ENCODE peak calls at places on chromosomes 5 and 9, in nine cellular contexts. T is adipocyte, G is mesendoderm, J is H9, Q is colonic mucosa, K is kidney, V is PC-3, M is neuronal stem cell, U is SK-N-SH. H is an unnamed sample.

GRCh38 chr5:68533051-68533450 is 317.5 kb downstream of the PIK3R1 start:
- DNase-seq in T (no peak), G (no peak), J (no peak), Q (no peak), K (no peak), V (no peak), M (no peak), U (no peak), H (no peak)

GRCh38 chr5:58972301-58972700 is 389.4 kb downstream of the RAB3C start:
- DNase-seq in T (no peak), G (no peak), J (no peak), Q (no peak), K (no peak), V (no peak), M (no peak), U (no peak), H (no peak)

GRCh38 chr5:177111720-177112394 is 21.7 kb upstream of the NSD1 start:
- DNase-seq in T (peak; percentile 65), G (peak; percentile 90), J (peak; percentile 93), Q (peak; percentile 70), K (peak; percentile 82), V (peak; percentile 65), M (peak; percentile 81), U (peak; percentile 91), H (peak; percentile 63)

GRCh38 chr9:114995681-114996221 is 65.4 kb upstream of the TNFSF8 start:
- DNase-seq in T (no peak), G (no peak), J (no peak), Q (no peak), K (no peak), V (no peak), M (no peak), U (no peak), H (no peak)

GRCh38 chr5:139524446-139524845 is 36.7 kb upstream of the UBE2D2 start:
- DNase-seq in T (no peak), G (no peak), J (no peak), Q (no peak), K (no peak), V (no peak), M (no peak), U (no peak), H (no peak)

GRCh38 chr5:122490718-122491117 is 178.7 kb downstream of the SNCAIP start:
- DNase-seq in T (peak; percentile 8), G (no peak), J (no peak), Q (no peak), K (no peak), V (no peak), M (no peak), U (no peak), H (no peak)

GRCh38 chr5:10724799-10725507 is 36.1 kb downstream of the DAP start:
- DNase-seq in T (peak; percentile 79), G (no peak), J (no peak), Q (no peak), K (peak; percentile 79), V (peak; percentile 100), M (no peak), U (peak; percentile 39), H (no peak)

GRCh38 chr5:56155085-56155484 is 78.0 kb downstream of the ANKRD55 start:
- DNase-seq in T (peak; percentile 55), G (no peak), J (no peak), Q (no peak), K (no peak), V (no peak), M (no peak), U (no peak), H (no peak)

GRCh38 chr5:179805070-179805528 is 1.6 kb downstream of the MGAT4B start:
- DNase-seq in T (no peak), G (no peak), J (no peak), Q (peak; percentile 88), K (peak; percentile 72), V (no peak), M (no peak), U (peak; percentile 46), H (no peak)

GRCh38 chr5:105735704-105736103 is 1935.0 kb downstream of the EFNA5 start:
- DNase-seq in T (peak; percentile 15), G (no peak), J (no peak), Q (no peak), K (no peak), V (peak; percentile 50), M (no peak), U (no peak), H (no peak)

GRCh38 chr5:57036621-57037160 is 84.8 kb upstream of the MIER3 start:
- DNase-seq in T (no peak), G (no peak), J (no peak), Q (no peak), K (no peak), V (no peak), M (no peak), U (no peak), H (no peak)

GRCh38 chr5:52794519-52794918 is 6.8 kb downstream of the ITGA1 start:
- DNase-seq in T (no peak), G (no peak), J (no peak), Q (no peak), K (no peak), V (no peak), M (no peak), U (no peak), H (no peak)

GRCh38 chr5:141843156-141843927 is 34.9 kb downstream of the PCDH1 start:
- DNase-seq in T (peak; percentile 48), G (peak; percentile 94), J (peak; percentile 71), Q (no peak), K (peak; percentile 71), V (no peak), M (no peak), U (no peak), H (no peak)

GRCh38 chr5:155886311-155887031 is 440.5 kb upstream of the SGCD start:
- DNase-seq in T (peak; percentile 3), G (peak; percentile 35), J (peak; percentile 28), Q (no peak), K (peak; percentile 44), V (no peak), M (no peak), U (no peak), H (peak; percentile 11)

GRCh38 chr9:12680341-12680740 is 12.8 kb upstream of the TYRP1 start:
- DNase-seq in T (peak; percentile 76), G (peak; percentile 74), J (no peak), Q (no peak), K (no peak), V (peak; percentile 58), M (no peak), U (no peak), H (peak; percentile 28)

GRCh38 chr9:113620377-113621161 is 157.0 kb downstream of the RGS3 start:
- DNase-seq in T (peak; percentile 86), G (peak; percentile 99), J (peak; percentile 81), Q (peak; percentile 63), K (peak; percentile 91), V (peak; percentile 82), M (peak; percentile 43), U (peak; percentile 83), H (peak; percentile 86)

GRCh38 chr9:132404228-132404881 is 2.3 kb downstream of the TTF1 start:
- DNase-seq in T (no peak), G (no peak), J (no peak), Q (no peak), K (no peak), V (no peak), M (no peak), U (no peak), H (no peak)

GRCh38 chr5:135993248-135993893 is 35.4 kb upstream of the TGFBI start:
- DNase-seq in T (peak; percentile 63), G (no peak), J (no peak), Q (no peak), K (no peak), V (peak; percentile 26), M (no peak), U (no peak), H (no peak)

GRCh38 chr5:73908846-73909245 is 282.9 kb downstream of the ARHGEF28 start:
- DNase-seq in T (no peak), G (no peak), J (no peak), Q (no peak), K (no peak), V (no peak), M (no peak), U (no peak), H (no peak)
- H3K9ac ChIP-seq in T (no peak overlapping the region), G (no peak overlapping the region), J (no peak overlapping the region), Q (no peak overlapping the region), K (no peak overlapping the region), V (no peak overlapping the region), M (no peak overlapping the region), U (no peak overlapping the region), H (no peak overlapping the region)

GRCh38 chr9:129330711-129331279 is 152.7 kb upstream of the IER5L start:
- DNase-seq in T (no peak), G (peak; percentile 83), J (no peak), Q (no peak), K (no peak), V (no peak), M (no peak), U (no peak), H (no peak)

GRCh38 chr9:129333613-129333960 is 155.5 kb upstream of the IER5L start:
- DNase-seq in T (no peak), G (peak; percentile 96), J (peak; percentile 88), Q (no peak), K (peak; percentile 79), V (peak; percentile 70), M (no peak), U (no peak), H (no peak)

GRCh38 chr9:129331366-129331765 is 153.3 kb upstream of the IER5L start:
- DNase-seq in T (no peak), G (no peak), J (no peak), Q (no peak), K (no peak), V (no peak), M (no peak), U (no peak), H (no peak)

GRCh38 chr9:129332581-129332980 is 154.5 kb upstream of the IER5L start:
- DNase-seq in T (no peak), G (no peak), J (no peak), Q (no peak), K (no peak), V (no peak), M (no peak), U (no peak), H (no peak)

GRCh38 chr9:129331772-129332512 is 153.9 kb upstream of the IER5L start:
- DNase-seq in T (no peak), G (peak; percentile 47), J (no peak), Q (no peak), K (no peak), V (no peak), M (no peak), U (no peak), H (no peak)
- H3K9ac ChIP-seq in T (peak overlapping the region; percentile 81), G (no peak overlapping the region), J (no peak overlapping the region), Q (no peak overlapping the region), K (no peak overlapping the region), V (no peak overlapping the region), M (no peak overlapping the region), U (no peak overlapping the region), H (peak overlapping the region; percentile 36)

GRCh38 chr9:129897263-129897662 is 62.0 kb downstream of the USP20 start:
- DNase-seq in T (no peak), G (no peak), J (no peak), Q (no peak), K (no peak), V (no peak), M (no peak), U (no peak), H (no peak)
- H3K9ac ChIP-seq in T (no peak overlapping the region), G (no peak overlapping the region), J (no peak overlapping the region), Q (no peak overlapping the region), K (no peak overlapping the region), V (no peak overlapping the region), M (no peak overlapping the region), U (no peak overlapping the region), H (no peak overlapping the region)

DNA sequence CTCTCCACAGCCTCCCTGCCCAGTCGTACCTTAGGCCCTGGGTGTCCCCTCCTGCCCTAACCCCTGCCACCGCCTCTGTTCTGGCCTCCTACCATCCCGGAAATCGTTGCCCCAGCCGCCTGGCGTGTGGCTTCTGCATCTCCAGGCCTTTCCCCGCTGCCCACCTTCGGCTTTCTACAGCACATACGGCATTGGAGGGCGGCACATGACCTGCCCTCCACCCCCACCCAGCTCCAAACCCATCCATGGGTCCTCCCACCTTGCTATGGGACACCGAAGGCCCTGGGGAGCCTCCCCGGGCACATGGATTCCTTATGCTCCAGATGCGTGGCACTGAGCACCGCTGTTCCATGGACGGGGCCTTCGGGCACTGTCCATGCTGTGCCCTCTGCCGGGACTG is 32.0 kb downstream of the FGF18 start:
- DNase-seq in T (no peak), G (no peak), J (no peak), Q (no peak), K (no peak), V (no peak), M (no peak), U (no peak), H (no peak)
- H3K9ac ChIP-seq in T (no peak overlapping the region), G (peak overlapping the region; percentile 46), J (no peak overlapping the region), Q (no peak overlapping the region), K (no peak overlapping the region), V (no peak overlapping the region), M (no peak overlapping the region), U (no peak overlapping the region), H (peak overlapping the region; percentile 32)

H was measured in NT2/D1.